ENCODE peak calls at places on chromosome X, in six cellular contexts. A is GM23248, R is HCT116, X is PC-3, Y is OCI-LY7, M is GM23338. O is an unnamed sample.

GRCh38 chrX:44344687-44345086 is 1.2 kb upstream of the EFHC2 start:
- DNase-seq in X (no peak), M (no peak), A (no peak), R (no peak), Y (no peak), O (peak)

GRCh38 chrX:55008571-55009358 is 8.6 kb downstream of the APEX2 start:
- DNase-seq in X (peak), M (no peak), R (peak), A (peak), Y (no peak), O (no peak)

GRCh38 chrX:71998836-71999509 is 88.3 kb downstream of the NHSL2 start:
- DNase-seq in X (peak), A (peak), Y (peak), R (peak), M (peak), O (peak)

GRCh38 chrX:53000447-53001208 is 42.3 kb upstream of the FAM156A start:
- DNase-seq in X (no peak), M (peak), Y (peak), R (no peak), A (peak), O (no peak)

GRCh38 chrX:23394421-23394820 is 59.8 kb downstream of the PTCHD1 start:
- DNase-seq in M (no peak), R (no peak), X (peak), Y (no peak), A (no peak), O (peak)

GRCh38 chrX:119359618-119360382 is 39.3 kb upstream of the SLC25A43 start:
- DNase-seq in M (no peak), X (no peak), Y (no peak), R (no peak), A (peak), O (no peak)

GRCh38 chrX:142977128-142977914 is 48.4 kb upstream of the SPANXN4 start:
- DNase-seq in R (no peak), M (no peak), A (no peak), Y (no peak), X (no peak), O (peak)

GRCh38 chrX:54564942-54565341 is 34.9 kb downstream of the GNL3L start:
- DNase-seq in M (no peak), Y (no peak), A (peak), X (peak), R (no peak), O (no peak)

GRCh38 chrX:13167444-13168207 is 123.2 kb upstream of the FAM9C start:
- DNase-seq in M (no peak), A (peak), Y (peak), R (no peak), X (no peak), O (no peak)

GRCh38 chrX:48956728-48957414 is 536 bp downstream of the OTUD5 start:
- DNase-seq in A (peak), Y (no peak), X (no peak), R (no peak), M (no peak), O (peak)

GRCh38 chrX:122572461-122572860 is 611.6 kb upstream of the GRIA3 start:
- DNase-seq in A (peak), R (no peak), M (no peak), Y (no peak), X (peak), O (no peak)

GRCh38 chrX:102832661-102833060 is 104.4 kb upstream of the RAB40AL start:
- DNase-seq in Y (no peak), X (peak), R (no peak), A (peak), M (peak), O (no peak)

GRCh38 chrX:110316351-110317078 is 1.4 kb downstream of the AMMECR1 start:
- DNase-seq in Y (no peak), R (no peak), A (peak), X (no peak), M (no peak), O (peak)

GRCh38 chrX:101265869-101266428 is 25.2 kb downstream of the TAF7L start:
- DNase-seq in R (no peak), A (peak), X (peak), Y (no peak), M (no peak), O (no peak)

GRCh38 chrX:130120746-130121504 is 10.6 kb upstream of the ELF4 start:
- DNase-seq in A (peak), M (peak), Y (peak), X (peak), R (no peak), O (peak)

GRCh38 chrX:110394653-110395052 is 36.0 kb downstream of the RTL9 start:
- DNase-seq in A (peak), Y (no peak), R (no peak), M (no peak), X (peak), O (no peak)

GRCh38 chrX:72201836-72202536 is 20.4 kb downstream of the PIN4 start:
- DNase-seq in A (peak), Y (no peak), X (peak), M (no peak), R (no peak), O (no peak)

GRCh38 chrX:129525162-129525561 is 1.9 kb upstream of the SMARCA1 start:
- DNase-seq in A (no peak), M (no peak), Y (no peak), R (no peak), X (peak), O (no peak)

GRCh38 chrX:9829308-9830267 is 43.4 kb downstream of the SHROOM2 start:
- DNase-seq in M (no peak), Y (no peak), R (peak), A (peak), X (peak), O (peak)

GRCh38 chrX:9825129-9825865 is 39.1 kb downstream of the SHROOM2 start:
- DNase-seq in A (no peak), R (no peak), M (no peak), Y (no peak), X (no peak), O (no peak)

GRCh38 chrX:9821581-9821980 is 35.4 kb downstream of the SHROOM2 start:
- DNase-seq in R (no peak), Y (no peak), X (no peak), M (no peak), A (no peak), O (no peak)

GRCh38 chrX:9825966-9826365 is 39.7 kb downstream of the SHROOM2 start:
- DNase-seq in Y (no peak), M (no peak), R (no peak), A (no peak), X (no peak), O (no peak)

DNA sequence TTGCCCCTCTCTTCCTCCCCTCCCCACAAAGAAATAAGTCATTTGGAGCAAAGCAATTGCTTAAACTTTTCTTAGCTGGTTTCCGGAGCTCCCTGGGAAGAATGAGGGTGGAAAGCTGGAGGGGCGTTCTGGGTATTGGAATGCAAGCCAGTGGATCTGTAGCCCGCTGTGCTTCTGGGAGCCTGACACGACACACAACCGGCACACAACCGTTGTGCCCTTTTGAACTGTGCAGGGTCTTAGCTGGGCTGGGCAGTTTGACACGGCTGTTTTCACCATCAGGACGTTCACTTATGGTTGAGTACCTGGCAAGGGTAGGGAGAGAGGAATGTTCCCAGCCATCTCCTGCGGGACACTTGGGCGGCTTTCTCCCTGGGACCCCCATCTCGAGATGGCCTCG is 38.3 kb downstream of the SHROOM2 start:
- DNase-seq in X (no peak), Y (no peak), A (no peak), M (no peak), R (no peak), O (no peak)
- TF ChIP-seq EZH2phosphoT487 in X (no peak), Y (no peak), A (no peak), M (no peak), R (no peak), O (no peak)

DNA sequence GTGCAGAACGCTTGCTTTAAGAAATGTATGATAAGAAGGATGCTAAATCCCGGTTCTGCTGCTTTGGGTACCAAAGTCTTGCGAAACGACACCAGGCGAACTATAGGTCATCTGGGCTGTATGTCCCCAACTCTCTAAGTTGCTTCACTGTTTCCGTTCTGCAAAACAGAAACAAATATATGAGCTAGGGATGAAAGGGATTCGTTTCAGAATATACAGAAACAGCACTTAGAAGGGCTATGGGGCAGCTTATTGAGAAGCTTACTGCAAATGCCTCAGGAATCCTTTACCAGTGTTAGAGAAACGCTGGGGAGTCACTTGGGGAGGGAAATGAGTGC is 293 bp upstream of the LRCH2 start:
- DNase-seq in X (no peak), A (no peak), R (no peak), Y (no peak), M (no peak), O (no peak)
- H3K4me3 ChIP-seq in X (no peak), A (peak), R (no peak), Y (no peak), M (peak), O (no peak)

GRCh38 chrX:135086197-135086854 is 34.0 kb downstream of the ETDB start:
- DNase-seq in A (peak), X (peak), Y (peak), R (peak), M (peak), O (peak)
- TF ChIP-seq EZH2phosphoT487 in A (no peak), X (no peak), Y (no peak), R (no peak), M (no peak), O (no peak)

GRCh38 chrX:153495362-153495751 is 577 bp downstream of the BGN start:
- DNase-seq in A (peak), X (no peak), Y (no peak), M (no peak), R (no peak), O (no peak)

GRCh38 chrX:153493085-153493484 is 1.7 kb upstream of the BGN start:
- DNase-seq in Y (no peak), R (no peak), M (no peak), A (no peak), X (no peak), O (no peak)

GRCh38 chrX:153494061-153494460 is 719 bp upstream of the BGN start:
- DNase-seq in X (no peak), M (no peak), R (no peak), Y (no peak), A (peak), O (no peak)

GRCh38 chrX:153495903-153496629 is 1.3 kb downstream of the BGN start:
- DNase-seq in M (no peak), Y (no peak), A (peak), R (no peak), X (no peak), O (no peak)

DNA sequence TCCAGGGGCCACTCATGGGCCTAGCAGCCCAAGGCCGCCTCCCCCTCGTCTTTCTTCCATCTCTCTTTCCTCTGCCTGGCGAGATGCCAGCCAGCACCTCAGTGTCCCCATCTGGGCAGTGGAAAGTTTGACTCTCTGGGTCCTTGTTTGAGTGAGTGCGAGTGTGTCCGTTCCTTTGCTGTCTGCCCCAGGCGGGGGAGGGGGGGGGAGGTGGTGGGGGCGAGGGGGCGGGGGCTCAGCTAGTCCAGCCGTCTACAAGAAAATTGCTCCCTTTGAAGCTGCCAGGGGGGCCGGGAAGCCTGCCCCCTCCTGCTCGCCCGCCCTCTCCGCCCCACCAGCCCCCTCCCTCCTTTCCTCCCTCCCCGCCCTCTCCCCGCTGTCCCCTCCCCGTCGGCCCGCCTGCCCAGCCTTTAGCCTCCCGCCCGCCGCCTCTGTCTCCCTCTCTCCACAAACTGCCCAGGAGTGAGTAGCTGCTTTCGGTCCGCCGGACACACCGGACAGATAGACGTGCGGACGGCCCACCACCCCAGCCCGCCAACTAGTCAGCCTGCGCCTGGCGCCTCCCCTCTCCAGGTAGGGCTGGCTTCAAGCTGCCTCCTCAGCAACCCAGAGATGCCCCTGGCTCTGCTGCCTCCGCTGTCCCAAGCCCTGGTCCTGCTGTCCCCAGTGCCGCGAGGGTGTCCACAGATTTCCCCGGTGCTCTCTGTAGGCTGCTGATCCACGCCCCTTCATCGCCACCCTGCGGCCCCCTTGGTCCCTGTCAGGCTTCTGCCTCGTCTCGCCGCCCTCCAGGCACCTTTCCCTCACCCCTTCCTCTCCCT is at the start of gene BGN:
- DNase-seq in Y (no peak), M (peak), R (no peak), A (peak), X (no peak), O (no peak)
- H3K4me3 ChIP-seq in Y (no peak), M (peak), R (no peak), A (peak), X (no peak), O (no peak)

GRCh38 chrX:39950035-39950688 is 147.6 kb downstream of the BCOR start:
- DNase-seq in R (no peak), X (peak), A (peak), Y (peak), M (no peak), O (no peak)
- TF ChIP-seq EZH2phosphoT487 in R (no peak), X (no peak), A (no peak), Y (no peak), M (no peak), O (no peak)

DNA sequence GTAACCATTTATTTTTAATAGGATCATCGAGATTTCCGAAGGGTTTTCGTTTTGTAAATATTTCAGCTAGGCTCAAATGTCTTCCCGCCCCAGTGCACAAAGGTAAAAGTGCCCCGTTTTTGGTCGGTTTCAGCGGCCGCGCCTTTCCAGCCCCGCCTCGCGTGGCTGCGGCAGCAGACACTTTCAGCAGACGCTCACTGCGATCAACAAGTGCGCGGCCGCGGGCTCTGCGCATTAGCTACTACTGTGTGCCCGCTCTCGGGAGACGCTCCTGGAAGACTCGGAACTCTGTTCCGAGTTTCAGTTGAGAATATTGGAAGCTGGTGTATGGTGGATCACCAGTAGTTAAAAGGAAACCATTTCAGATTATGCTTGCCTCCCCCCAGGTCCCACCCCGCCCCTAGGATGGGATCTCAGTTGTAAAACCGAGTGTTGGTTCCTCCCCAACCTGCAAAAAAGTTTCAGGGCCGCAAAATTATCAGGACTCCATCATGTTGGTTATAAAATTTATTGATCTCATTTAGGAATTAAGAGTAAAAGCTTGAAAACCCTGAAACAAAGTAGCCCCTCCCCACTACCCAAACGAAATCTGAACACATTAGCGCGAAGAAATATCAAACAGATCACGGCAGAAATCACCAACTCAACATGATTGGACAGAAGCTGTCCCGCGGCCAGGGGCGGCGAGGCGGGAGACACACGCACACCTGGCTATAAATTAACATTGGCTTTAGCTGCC is 2.2 kb downstream of the SOX3 start:
- DNase-seq in R (no peak), A (peak), Y (no peak), M (no peak), X (no peak), O (no peak)
- H3K4me3 ChIP-seq in R (no peak), A (no peak), Y (no peak), M (peak), X (peak), O (no peak)

GRCh38 chrX:15129412-15129811 is 140.5 kb downstream of the ASB9 start:
- DNase-seq in A (no peak), Y (no peak), R (no peak), X (no peak), M (no peak), O (no peak)
- TF ChIP-seq EZH2phosphoT487 in A (no peak), Y (no peak), R (no peak), X (no peak), M (no peak), O (no peak)